ENCODE peak calls at places on chromosomes 16 and 17, in four cellular contexts. H is hepatic stellate cell, R is uterus, V is hypothalamus. K is an unnamed sample.

GRCh38 chr17:7351665-7352558 is at the start of gene KCTD11:
- DNase-seq in H (peak), R (peak), V (peak), K (peak)

GRCh38 chr17:48561894-48562810 is 16.0 kb downstream of the HOXB4 start:
- DNase-seq in H (peak), R (no peak), V (no peak), K (no peak)

GRCh38 chr16:31087481-31087880 is 1.3 kb downstream of the PRSS53 start:
- DNase-seq in H (no peak), R (no peak), V (no peak), K (no peak)

GRCh38 chr16:12426122-12426521 is 377.6 kb downstream of the CPPED1 start:
- DNase-seq in H (no peak), R (no peak), V (peak), K (no peak)

GRCh38 chr17:61815863-61816523 is 47.3 kb downstream of the BRIP1 start:
- DNase-seq in H (no peak), R (no peak), V (no peak), K (no peak)

GRCh38 chr17:42682400-42683384 is at the start of gene CNTNAP1:
- DNase-seq in H (peak), R (peak), V (peak), K (peak)

GRCh38 chr16:19696312-19696711 is 21.7 kb downstream of the KNOP1 start:
- DNase-seq in H (peak), R (peak), V (peak), K (peak)

GRCh38 chr16:89530401-89531381 is 22.5 kb downstream of the SPG7 start:
- DNase-seq in H (no peak), R (no peak), V (no peak), K (no peak)

GRCh38 chr16:57530104-57530522 is 6.3 kb downstream of the CCDC102A start:
- DNase-seq in H (peak), R (peak), V (no peak), K (peak)

GRCh38 chr17:35265071-35265470 is 22.2 kb downstream of the SLFN5 start:
- DNase-seq in H (no peak), R (no peak), V (no peak), K (no peak)

GRCh38 chr17:509316-509715 is 156.7 kb upstream of the RPH3AL start:
- DNase-seq in H (no peak), R (peak), V (no peak), K (no peak)

K was measured in brain microvascular endothelial cell.